ENCODE peak calls at places on chromosome 2, in four cellular contexts. I is neuronal stem cell, C is ascending aorta, R is fibroblast of pulmonary artery. W is an unnamed sample.
A peak's percentile ranks its signal among the peaks of the same experiment; 100 is the strongest.

GRCh38 chr2:216888907-216889622 is 29.2 kb upstream of the TNP1 start:
- DNase-seq in R (no peak), I (no peak), C (no peak), W (no peak)

GRCh38 chr2:88303865-88304264 is 133.7 kb downstream of the THNSL2 start:
- DNase-seq in I (no peak), C (no peak), R (no peak), W (no peak)

GRCh38 chr2:149573760-149574159 is 13.8 kb downstream of the MMADHC start:
- DNase-seq in C (no peak), I (no peak), R (peak; percentile 16), W (no peak)

GRCh38 chr2:36403675-36404230 is 48.2 kb downstream of the CRIM1 start:
- DNase-seq in C (no peak), R (peak; percentile 46), I (no peak), W (no peak)

GRCh38 chr2:62197609-62198236 is 1.8 kb downstream of the B3GNT2 start:
- DNase-seq in C (no peak), I (peak; percentile 66), R (no peak), W (no peak)

GRCh38 chr2:212997526-212998020 is 153.8 kb downstream of the IKZF2 start:
- DNase-seq in C (no peak), I (no peak), R (no peak), W (no peak)

GRCh38 chr2:38528008-38528442 is 74.7 kb downstream of the HNRNPLL start:
- DNase-seq in R (peak; percentile 61), I (no peak), C (no peak), W (no peak)

GRCh38 chr2:19120941-19121750 is 237.3 kb downstream of the OSR1 start:
- DNase-seq in C (no peak), I (no peak), R (peak; percentile 93), W (no peak)

GRCh38 chr2:32772623-32773221 is 144.9 kb downstream of the TTC27 start:
- DNase-seq in I (peak; percentile 56), C (no peak), R (peak; percentile 78), W (no peak)

GRCh38 chr2:12738112-12738485 is 21.4 kb downstream of the TRIB2 start:
- DNase-seq in R (peak; percentile 29), C (no peak), I (no peak), W (no peak)

GRCh38 chr2:160201849-160202539 is 1.9 kb upstream of the ITGB6 start:
- DNase-seq in C (no peak), R (no peak), I (no peak), W (no peak)

GRCh38 chr2:197356136-197356535 is 45.6 kb upstream of the ANKRD44 start:
- DNase-seq in R (peak; percentile 14), I (no peak), C (no peak), W (peak; percentile 36)

GRCh38 chr2:18077724-18078123 is 199.3 kb downstream of the KCNS3 start:
- DNase-seq in C (no peak), R (peak; percentile 19), I (no peak), W (peak; percentile 83)

GRCh38 chr2:28168376-28168775 is 224.3 kb upstream of the FOSL2 start:
- DNase-seq in R (no peak), I (no peak), C (no peak), W (no peak)

GRCh38 chr2:111072220-111072871 is 48.4 kb upstream of the BCL2L11 start:
- DNase-seq in R (peak; percentile 90), C (no peak), I (no peak), W (no peak)

GRCh38 chr2:190860985-190861721 is 19.5 kb upstream of the GLS start:
- DNase-seq in R (peak; percentile 44), I (no peak), C (no peak), W (no peak)

GRCh38 chr2:12169060-12169406 is 422.6 kb downstream of the LPIN1 start:
- DNase-seq in C (no peak), R (peak; percentile 84), I (no peak), W (no peak)

GRCh38 chr2:226911932-226912331 is 76.1 kb downstream of the RHBDD1 start:
- DNase-seq in I (no peak), C (no peak), R (peak; percentile 40), W (no peak)

GRCh38 chr2:217553689-217554088 is 449.1 kb downstream of the TNS1 start:
- DNase-seq in R (no peak), C (no peak), I (no peak), W (no peak)

GRCh38 chr2:112605926-112606325 is 21.5 kb downstream of the CHCHD5 start:
- DNase-seq in I (no peak), C (no peak), R (no peak), W (no peak)

GRCh38 chr2:128714861-128715312 is 396.2 kb upstream of the HS6ST1 start:
- DNase-seq in I (no peak), C (no peak), R (no peak), W (peak; percentile 86)

GRCh38 chr2:237327191-237327590 is 86.8 kb downstream of the COL6A3 start:
- DNase-seq in C (no peak), R (no peak), I (no peak), W (no peak)

GRCh38 chr2:237326250-237327171 is 87.5 kb downstream of the COL6A3 start:
- DNase-seq in C (no peak), R (peak; percentile 82), I (no peak), W (no peak)

GRCh38 chr2:237322564-237322963 is 91.4 kb downstream of the COL6A3 start:
- DNase-seq in I (no peak), R (no peak), C (no peak), W (no peak)

GRCh38 chr2:237323656-237324055 is 90.3 kb downstream of the COL6A3 start:
- DNase-seq in R (no peak), I (no peak), C (no peak), W (no peak)

GRCh38 chr2:237324446-237325236 is 89.3 kb downstream of the COL6A3 start:
- DNase-seq in I (no peak), R (peak; percentile 59), C (no peak), W (no peak)
- H3K4me3 ChIP-seq in I (no peak overlapping the region), R (no peak overlapping the region), C (no peak overlapping the region), W (no peak overlapping the region)

GRCh38 chr2:164622338-164623106 is 1.2 kb upstream of the GRB14 start:
- DNase-seq in C (no peak), R (no peak), I (no peak), W (no peak)

GRCh38 chr2:164624296-164624695 is 3.0 kb upstream of the GRB14 start:
- DNase-seq in I (no peak), R (peak; percentile 16), C (no peak), W (no peak)

GRCh38 chr2:164625378-164625971 is 4.2 kb upstream of the GRB14 start:
- DNase-seq in C (no peak), R (peak; percentile 67), I (no peak), W (no peak)

GRCh38 chr2:164620873-164621760 is at the start of gene GRB14:
- DNase-seq in R (peak; percentile 25), C (no peak), I (no peak), W (no peak)

DNA sequence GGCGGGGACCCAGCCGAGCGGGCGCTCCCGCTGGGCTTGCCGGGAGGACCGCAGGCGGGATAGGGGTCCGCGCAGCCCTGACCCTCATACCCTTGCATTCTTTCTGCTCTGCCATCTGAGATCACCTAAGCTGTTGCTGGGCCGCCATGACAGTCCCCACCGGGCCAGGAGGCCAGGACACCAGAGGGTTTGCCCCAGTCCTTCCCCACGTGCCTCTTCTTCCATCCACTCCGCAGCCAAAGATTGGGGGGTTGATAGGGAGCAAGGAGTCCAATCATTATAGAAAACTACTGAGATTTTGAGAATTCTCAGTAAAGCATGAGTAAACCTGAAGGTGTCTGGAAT is 451 bp upstream of the GRB14 start:
- DNase-seq in R (no peak), I (no peak), C (no peak), W (no peak)
- H3K4me3 ChIP-seq in R (peak overlapping the region; percentile 45), I (peak overlapping the region; percentile 85), C (peak overlapping the region; percentile 69), W (no peak overlapping the region)

GRCh38 chr2:75710577-75711253 is at the start of gene GCFC2:
- DNase-seq in I (peak; percentile 64), R (peak; percentile 89), C (peak; percentile 51), W (peak; percentile 77)

GRCh38 chr2:75705921-75706320 is 4.8 kb downstream of the GCFC2 start:
- DNase-seq in C (no peak), I (no peak), R (peak; percentile 24), W (no peak)

GRCh38 chr2:75707901-75708300 is 2.8 kb downstream of the GCFC2 start:
- DNase-seq in R (peak; percentile 13), I (no peak), C (no peak), W (no peak)

GRCh38 chr2:75710220-75710576 is 517 bp downstream of the GCFC2 start:
- DNase-seq in I (no peak), R (no peak), C (no peak), W (peak; percentile 47)

GRCh38 chr2:75709297-75709696 is 1.4 kb downstream of the GCFC2 start:
- DNase-seq in I (no peak), R (no peak), C (no peak), W (no peak)
- H3K4me3 ChIP-seq in I (no peak overlapping the region), R (peak overlapping the region; percentile 57), C (peak overlapping the region; percentile 77), W (peak overlapping the region; percentile 82)

GRCh38 chr2:129925381-129925780 is 54.1 kb upstream of the RAB6C start:
- DNase-seq in I (no peak), C (no peak), R (no peak), W (no peak)

GRCh38 chr2:129927696-129928095 is 51.8 kb upstream of the RAB6C start:
- DNase-seq in R (no peak), I (no peak), C (no peak), W (no peak)

GRCh38 chr2:129923265-129924141 is 56.0 kb upstream of the RAB6C start:
- DNase-seq in I (peak; percentile 59), R (peak; percentile 56), C (no peak), W (peak; percentile 27)

GRCh38 chr2:129918604-129919003 is 60.9 kb upstream of the RAB6C start:
- DNase-seq in I (no peak), C (no peak), R (no peak), W (no peak)

GRCh38 chr2:129922571-129923264 is 56.7 kb upstream of the RAB6C start:
- DNase-seq in C (no peak), I (peak; percentile 17), R (no peak), W (no peak)
- H3K4me3 ChIP-seq in C (no peak overlapping the region), I (peak overlapping the region; percentile 66), R (no peak overlapping the region), W (no peak overlapping the region)

DNA sequence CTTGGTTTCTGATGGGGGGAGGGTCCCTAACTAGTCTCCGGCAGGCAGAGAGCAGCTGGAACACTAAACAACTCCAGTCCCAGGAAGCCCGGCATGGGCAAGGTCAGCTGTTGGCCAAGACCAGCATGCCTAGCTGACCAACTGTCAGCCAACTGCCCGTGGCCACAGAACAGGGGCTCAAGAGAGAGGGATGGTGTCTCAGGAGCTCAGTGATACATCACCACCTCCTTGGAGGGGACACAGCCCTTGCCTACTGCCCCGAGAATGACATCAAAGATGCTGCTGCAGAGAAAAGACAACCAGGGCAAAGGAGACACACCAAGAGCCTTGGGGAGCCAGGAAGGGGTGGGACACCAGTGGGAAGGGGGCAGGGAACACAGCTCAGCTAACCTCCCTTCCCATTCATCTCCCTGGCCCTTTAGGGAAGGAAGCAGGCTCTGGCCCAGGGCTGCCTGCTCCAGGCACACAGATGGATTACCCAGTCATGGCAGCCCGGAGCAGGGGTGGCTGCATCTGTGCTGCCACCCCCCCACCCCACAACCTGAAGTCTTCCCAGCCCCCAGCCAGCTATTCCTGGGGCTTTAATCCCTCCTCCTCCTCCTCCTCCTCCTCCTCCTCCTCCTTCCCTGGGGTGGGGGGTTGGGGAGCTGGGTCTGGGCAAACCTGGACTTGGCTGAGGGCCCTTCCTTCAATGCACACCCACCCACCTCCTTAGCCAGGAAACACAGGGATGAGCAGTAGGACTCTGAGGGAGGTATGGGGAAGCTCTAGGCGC is 1.9 kb downstream of the BIN1 start:
- DNase-seq in R (no peak), C (no peak), I (no peak), W (no peak)
- H3K4me3 ChIP-seq in R (peak overlapping the region; percentile 79), C (peak overlapping the region; percentile 78), I (peak overlapping the region; percentile 84), W (no peak overlapping the region)